ENCODE peak calls at places on chromosomes 7 and 10, in seven cellular contexts. One of them, this sample, is unnamed.

GRCh38 chr7:69598081-69598486 is at the start of gene AUTS2:
- DNase-seq in H1: peak; percentile 85
- DNase-seq in K562: peak; percentile 78
- DNase-seq in SK-N-SH: peak; percentile 100
- DNase-seq in GM12878: no peak
- DNase-seq in GM12892: peak; percentile 69
- DNase-seq in HepG2: peak; percentile 44
- DNase-seq in this sample: peak; percentile 82

GRCh38 chr10:32112055-32112454 is 55.8 kb upstream of the KIF5B start:
- DNase-seq in H1: no peak
- DNase-seq in K562: no peak
- DNase-seq in SK-N-SH: no peak
- DNase-seq in GM12878: no peak
- DNase-seq in GM12892: no peak
- DNase-seq in HepG2: peak; percentile 50
- DNase-seq in this sample: no peak

GRCh38 chr10:96229568-96230030 is 41.8 kb downstream of the BLNK start:
- DNase-seq in H1: peak; percentile 86
- DNase-seq in K562: peak; percentile 53
- DNase-seq in SK-N-SH: peak; percentile 75
- DNase-seq in GM12878: peak; percentile 24
- DNase-seq in GM12892: peak; percentile 52
- DNase-seq in HepG2: peak; percentile 58
- DNase-seq in this sample: peak; percentile 53

GRCh38 chr10:100229819-100230422 is 525 bp upstream of the CHUK start:
- DNase-seq in H1: no peak
- DNase-seq in K562: no peak
- DNase-seq in SK-N-SH: no peak
- DNase-seq in GM12878: no peak
- DNase-seq in GM12892: no peak
- DNase-seq in HepG2: no peak
- DNase-seq in this sample: no peak

GRCh38 chr7:34837826-34838225 is 179.8 kb downstream of the NPSR1 start:
- DNase-seq in H1: no peak
- DNase-seq in K562: no peak
- DNase-seq in SK-N-SH: no peak
- DNase-seq in GM12878: no peak
- DNase-seq in GM12892: no peak
- DNase-seq in HepG2: no peak
- DNase-seq in this sample: no peak

GRCh38 chr7:18866359-18867036 is 250.9 kb downstream of the TWIST1 start:
- DNase-seq in H1: no peak
- DNase-seq in K562: no peak
- DNase-seq in SK-N-SH: no peak
- DNase-seq in GM12878: peak; percentile 19
- DNase-seq in GM12892: no peak
- DNase-seq in HepG2: no peak
- DNase-seq in this sample: no peak

GRCh38 chr7:47374538-47374937 is 207.4 kb downstream of the TNS3 start:
- DNase-seq in H1: no peak
- DNase-seq in K562: no peak
- DNase-seq in SK-N-SH: no peak
- DNase-seq in GM12878: no peak
- DNase-seq in GM12892: no peak
- DNase-seq in HepG2: no peak
- DNase-seq in this sample: no peak

GRCh38 chr10:62528441-62528840 is 154.3 kb downstream of the ZNF365 start:
- DNase-seq in H1: no peak
- DNase-seq in K562: no peak
- DNase-seq in SK-N-SH: no peak
- DNase-seq in GM12878: peak; percentile 79
- DNase-seq in GM12892: peak; percentile 9
- DNase-seq in HepG2: no peak
- DNase-seq in this sample: peak; percentile 32

GRCh38 chr7:112280267-112280666 is 73.8 kb downstream of the ZNF277 start:
- DNase-seq in H1: no peak
- DNase-seq in K562: no peak
- DNase-seq in SK-N-SH: no peak
- DNase-seq in GM12878: no peak
- DNase-seq in GM12892: no peak
- DNase-seq in HepG2: no peak
- DNase-seq in this sample: no peak

GRCh38 chr7:105932835-105933477 is 30.1 kb upstream of the CDHR3 start:
- DNase-seq in H1: no peak
- DNase-seq in K562: no peak
- DNase-seq in SK-N-SH: no peak
- DNase-seq in GM12878: no peak
- DNase-seq in GM12892: no peak
- DNase-seq in HepG2: no peak
- DNase-seq in this sample: no peak

GRCh38 chr10:97053285-97053684 is 132.5 kb downstream of the SLIT1 start:
- DNase-seq in H1: no peak
- DNase-seq in K562: no peak
- DNase-seq in SK-N-SH: peak; percentile 60
- DNase-seq in GM12878: no peak
- DNase-seq in GM12892: no peak
- DNase-seq in HepG2: no peak
- DNase-seq in this sample: no peak

GRCh38 chr10:48523212-48523819 is 81.6 kb downstream of the ARHGAP22 start:
- DNase-seq in H1: no peak
- DNase-seq in K562: peak; percentile 63
- DNase-seq in SK-N-SH: peak; percentile 74
- DNase-seq in GM12878: no peak
- DNase-seq in GM12892: no peak
- DNase-seq in HepG2: no peak
- DNase-seq in this sample: no peak

GRCh38 chr10:87092861-87093460 is 1.7 kb downstream of the GLUD1 start:
- DNase-seq in H1: peak; percentile 58
- DNase-seq in K562: peak; percentile 11
- DNase-seq in SK-N-SH: no peak
- DNase-seq in GM12878: peak; percentile 42
- DNase-seq in GM12892: no peak
- DNase-seq in HepG2: peak; percentile 89
- DNase-seq in this sample: no peak

GRCh38 chr10:96360331-96360730 is 1.5 kb upstream of the OPALIN start:
- DNase-seq in H1: no peak
- DNase-seq in K562: no peak
- DNase-seq in SK-N-SH: no peak
- DNase-seq in GM12878: no peak
- DNase-seq in GM12892: no peak
- DNase-seq in HepG2: no peak
- DNase-seq in this sample: no peak

GRCh38 chr10:59805043-59805442 is 51.8 kb upstream of the MRLN start:
- DNase-seq in H1: peak; percentile 61
- DNase-seq in K562: peak; percentile 21
- DNase-seq in SK-N-SH: peak; percentile 23
- DNase-seq in GM12878: no peak
- DNase-seq in GM12892: no peak
- DNase-seq in HepG2: peak; percentile 13
- DNase-seq in this sample: no peak

GRCh38 chr10:133532871-133533270 is 5.7 kb downstream of the CYP2E1 start:
- DNase-seq in H1: no peak
- DNase-seq in K562: no peak
- DNase-seq in SK-N-SH: no peak
- DNase-seq in GM12878: no peak
- DNase-seq in GM12892: no peak
- DNase-seq in HepG2: no peak
- DNase-seq in this sample: no peak

GRCh38 chr10:133528845-133529575 is 1.8 kb downstream of the CYP2E1 start:
- DNase-seq in H1: no peak
- DNase-seq in K562: peak; percentile 55
- DNase-seq in SK-N-SH: peak; percentile 54
- DNase-seq in GM12878: no peak
- DNase-seq in GM12892: no peak
- DNase-seq in HepG2: no peak
- DNase-seq in this sample: no peak

GRCh38 chr10:133528296-133528844 is 1.2 kb downstream of the CYP2E1 start:
- DNase-seq in H1: no peak
- DNase-seq in K562: no peak
- DNase-seq in SK-N-SH: no peak
- DNase-seq in GM12878: no peak
- DNase-seq in GM12892: no peak
- DNase-seq in HepG2: no peak
- DNase-seq in this sample: no peak

GRCh38 chr10:133529576-133529946 is 2.4 kb downstream of the CYP2E1 start:
- DNase-seq in H1: no peak
- DNase-seq in K562: no peak
- DNase-seq in SK-N-SH: no peak
- DNase-seq in GM12878: no peak
- DNase-seq in GM12892: no peak
- DNase-seq in HepG2: no peak
- DNase-seq in this sample: no peak

DNA sequence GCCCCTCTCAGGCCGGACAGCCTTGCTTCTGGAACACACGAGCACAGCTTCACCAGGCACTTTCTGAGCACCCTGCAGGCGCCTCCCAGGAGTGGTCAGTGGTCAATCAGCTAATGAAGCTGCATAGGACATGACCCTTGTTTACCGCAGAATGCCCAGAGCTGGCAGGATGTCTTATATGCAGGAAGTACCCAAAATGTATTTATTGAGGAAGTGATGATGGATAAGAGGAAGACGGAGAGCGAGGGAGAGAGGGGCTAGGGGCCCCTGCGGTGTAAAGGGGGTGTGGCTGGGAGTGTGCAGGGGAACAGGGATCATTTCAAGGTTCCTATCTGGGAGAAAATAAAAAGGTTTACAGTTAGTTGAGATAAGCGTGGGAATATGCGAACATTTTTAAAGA is 3.3 kb downstream of the CYP2E1 start:
- DNase-seq in H1: no peak
- DNase-seq in K562: no peak
- DNase-seq in SK-N-SH: no peak
- DNase-seq in GM12878: no peak
- DNase-seq in GM12892: no peak
- DNase-seq in HepG2: no peak
- DNase-seq in this sample: no peak
- TF ChIP-seq POLR2AphosphoS5 in H1: no peak
- TF ChIP-seq POLR2AphosphoS5 in K562: no peak
- TF ChIP-seq POLR2AphosphoS5 in SK-N-SH: no peak
- TF ChIP-seq POLR2AphosphoS5 in GM12878: no peak
- TF ChIP-seq POLR2AphosphoS5 in GM12892: no peak
- TF ChIP-seq POLR2AphosphoS5 in HepG2: no peak
- TF ChIP-seq POLR2AphosphoS5 in this sample: no peak

DNA sequence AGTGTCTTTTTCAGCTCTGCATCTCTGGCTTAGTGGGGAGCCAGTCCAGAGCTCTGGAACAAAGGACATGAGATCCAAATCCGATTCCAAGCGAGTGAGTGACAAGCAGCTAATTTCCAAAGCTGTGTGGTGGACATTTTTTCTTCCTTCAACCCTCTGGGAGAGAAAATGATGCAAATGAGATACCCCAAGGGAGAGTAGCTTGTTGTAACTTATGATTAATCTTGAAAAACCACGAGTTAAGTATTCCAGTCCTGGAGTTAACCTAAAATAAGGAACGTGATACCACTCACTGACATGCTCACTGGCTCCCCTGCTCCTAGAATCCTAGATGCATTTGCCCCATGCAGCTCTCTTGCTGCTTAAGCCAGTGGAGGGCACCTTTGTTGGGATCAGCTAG is 116.0 kb upstream of the HABP2 start:
- DNase-seq in H1: no peak
- DNase-seq in K562: no peak
- DNase-seq in SK-N-SH: no peak
- DNase-seq in GM12878: no peak
- DNase-seq in GM12892: no peak
- DNase-seq in HepG2: no peak
- DNase-seq in this sample: no peak
- TF ChIP-seq TAF1 in H1: no peak
- TF ChIP-seq TAF1 in K562: no peak
- TF ChIP-seq TAF1 in SK-N-SH: no peak
- TF ChIP-seq TAF1 in GM12878: no peak
- TF ChIP-seq TAF1 in GM12892: no peak
- TF ChIP-seq TAF1 in HepG2: no peak
- TF ChIP-seq TAF1 in this sample: no peak

DNA sequence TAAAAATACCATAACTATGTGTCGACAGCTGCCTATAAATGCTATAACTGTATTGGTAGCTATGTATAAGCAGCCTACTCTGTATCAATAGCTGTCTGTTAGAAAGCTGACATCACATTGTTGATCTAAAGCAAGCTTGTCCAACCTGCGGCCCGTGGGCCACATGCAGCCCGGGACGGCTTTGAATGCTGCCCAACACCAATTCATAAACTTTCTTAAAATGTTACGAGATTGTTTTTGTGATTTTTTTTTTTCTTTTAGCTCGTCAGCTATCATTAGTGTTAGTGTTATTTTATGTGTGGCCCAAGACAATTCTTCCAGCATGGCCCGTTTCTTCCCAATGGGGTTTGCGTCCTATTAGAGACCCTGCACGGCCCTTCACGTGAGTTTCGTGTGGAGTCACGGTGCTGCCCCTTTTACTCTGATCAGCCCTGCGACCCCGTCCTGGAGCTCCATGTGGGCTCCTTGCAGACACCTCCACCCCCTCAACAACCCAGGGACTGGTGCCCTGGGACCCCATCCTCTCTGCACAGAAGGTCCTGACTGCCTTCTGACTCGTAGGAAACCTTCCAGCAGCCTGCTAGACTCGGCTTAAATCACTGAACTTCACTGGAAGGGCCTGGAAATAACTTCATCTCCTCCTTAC is 4.5 kb upstream of the PRKAR1B start:
- DNase-seq in H1: no peak
- DNase-seq in K562: no peak
- DNase-seq in SK-N-SH: no peak
- DNase-seq in GM12878: no peak
- DNase-seq in GM12892: no peak
- DNase-seq in HepG2: no peak
- DNase-seq in this sample: no peak
- TF ChIP-seq POLR2AphosphoS5 in H1: no peak
- TF ChIP-seq POLR2AphosphoS5 in K562: no peak
- TF ChIP-seq POLR2AphosphoS5 in SK-N-SH: no peak
- TF ChIP-seq POLR2AphosphoS5 in GM12878: no peak
- TF ChIP-seq POLR2AphosphoS5 in GM12892: no peak
- TF ChIP-seq POLR2AphosphoS5 in HepG2: no peak
- TF ChIP-seq POLR2AphosphoS5 in this sample: no peak

GRCh38 chr7:155512246-155512887 is 34.0 kb downstream of the CNPY1 start:
- DNase-seq in H1: no peak
- DNase-seq in K562: no peak
- DNase-seq in SK-N-SH: no peak
- DNase-seq in GM12878: no peak
- DNase-seq in GM12892: no peak
- DNase-seq in HepG2: no peak
- DNase-seq in this sample: no peak

GRCh38 chr7:155511597-155511996 is 34.8 kb downstream of the CNPY1 start:
- DNase-seq in H1: no peak
- DNase-seq in K562: no peak
- DNase-seq in SK-N-SH: no peak
- DNase-seq in GM12878: no peak
- DNase-seq in GM12892: no peak
- DNase-seq in HepG2: no peak
- DNase-seq in this sample: no peak

GRCh38 chr7:155509025-155509724 is 37.2 kb downstream of the CNPY1 start:
- DNase-seq in H1: no peak
- DNase-seq in K562: no peak
- DNase-seq in SK-N-SH: no peak
- DNase-seq in GM12878: no peak
- DNase-seq in GM12892: no peak
- DNase-seq in HepG2: no peak
- DNase-seq in this sample: no peak

GRCh38 chr7:155509725-155510551 is 36.4 kb downstream of the CNPY1 start:
- DNase-seq in H1: peak; percentile 84
- DNase-seq in K562: no peak
- DNase-seq in SK-N-SH: no peak
- DNase-seq in GM12878: no peak
- DNase-seq in GM12892: no peak
- DNase-seq in HepG2: no peak
- DNase-seq in this sample: no peak

GRCh38 chr7:155510975-155511595 is 35.3 kb downstream of the CNPY1 start:
- DNase-seq in H1: no peak
- DNase-seq in K562: no peak
- DNase-seq in SK-N-SH: no peak
- DNase-seq in GM12878: no peak
- DNase-seq in GM12892: no peak
- DNase-seq in HepG2: no peak
- DNase-seq in this sample: no peak
- TF ChIP-seq TAF1 in H1: no peak
- TF ChIP-seq TAF1 in K562: no peak
- TF ChIP-seq TAF1 in SK-N-SH: no peak
- TF ChIP-seq TAF1 in GM12878: no peak
- TF ChIP-seq TAF1 in GM12892: no peak
- TF ChIP-seq TAF1 in HepG2: no peak
- TF ChIP-seq TAF1 in this sample: no peak